ENCODE peak calls at places on chromosomes 13 and 19, in five cellular contexts. S is small intestine; L is stimulated activated CD4-positive, alpha-beta T cell treated with anti-CD3 and anti-CD28 coated beads, Interleukin-15, amount 100 ng/mL, for 1 hour; H is CD4-positive, CD25-positive, alpha-beta regulatory T cell; F is hippocampal formation. P is an unnamed sample.
A peak's percentile ranks its signal among the peaks of the same experiment; 100 is the strongest.

GRCh38 chr19:45154064-45154827 is 6.5 kb downstream of the NKPD1 start:
- DNase-seq in S (peak; percentile 35), L (no peak), H (no peak), F (no peak), P (no peak)

GRCh38 chr13:42780044-42780443 is 1.3 kb upstream of the FAM216B start:
- DNase-seq in S (no peak), L (no peak), H (no peak), F (no peak), P (no peak)

GRCh38 chr19:40465025-40465780 is at the start of gene BLVRB:
- DNase-seq in S (peak; percentile 68), L (no peak), H (no peak), F (peak; percentile 6), P (no peak)

GRCh38 chr19:6740589-6741348 is 1.3 kb downstream of the TRIP10 start:
- DNase-seq in S (peak; percentile 30), L (no peak), H (no peak), F (no peak), P (no peak)

GRCh38 chr13:23799945-23800344 is 89.3 kb downstream of the MIPEP start:
- DNase-seq in S (peak; percentile 18), L (no peak), H (peak; percentile 39), F (no peak), P (no peak)

GRCh38 chr13:110312669-110313031 is 5.6 kb downstream of the COL4A2 start:
- DNase-seq in S (no peak), L (no peak), H (no peak), F (no peak), P (no peak)

GRCh38 chr13:21675095-21676007 is 4.5 kb downstream of the FGF9 start:
- DNase-seq in S (peak; percentile 40), L (no peak), H (peak; percentile 41), F (no peak), P (no peak)

GRCh38 chr13:114080739-114081561 is 51.5 kb downstream of the RASA3 start:
- DNase-seq in S (no peak), L (no peak), H (no peak), F (no peak), P (no peak)

GRCh38 chr13:111399776-111400505 is 79.5 kb downstream of the TEX29 start:
- DNase-seq in S (no peak), L (no peak), H (no peak), F (no peak), P (no peak)

GRCh38 chr13:26760835-26761582 is 423 bp upstream of the GPR12 start:
- DNase-seq in S (no peak), L (no peak), H (no peak), F (no peak), P (no peak)

GRCh38 chr13:66339214-66339613 is 890.9 kb downstream of the PCDH9 start:
- DNase-seq in S (no peak), L (no peak), H (no peak), F (no peak), P (no peak)

GRCh38 chr19:58318297-58318696 is 8.5 kb upstream of the ZSCAN22 start:
- DNase-seq in S (no peak), L (no peak), H (no peak), F (no peak), P (no peak)

GRCh38 chr19:6739884-6740588 is 556 bp downstream of the TRIP10 start:
- DNase-seq in S (peak; percentile 25), L (no peak), H (no peak), F (no peak), P (no peak)

GRCh38 chr13:36192166-36192565 is 22.2 kb downstream of the SOHLH2 start:
- DNase-seq in S (no peak), L (no peak), H (no peak), F (no peak), P (no peak)

GRCh38 chr19:44792286-44792685 is 14.6 kb downstream of the CBLC start:
- DNase-seq in S (no peak), L (no peak), H (no peak), F (no peak), P (peak; percentile 48)

GRCh38 chr13:99614465-99614885 is 113.2 kb downstream of the TM9SF2 start:
- DNase-seq in S (peak; percentile 45), L (no peak), H (peak; percentile 32), F (no peak), P (no peak)

GRCh38 chr19:33310606-33311325 is 8.4 kb upstream of the CEBPA start:
- DNase-seq in S (peak; percentile 75), L (no peak), H (no peak), F (no peak), P (no peak)

GRCh38 chr13:114100446-114101320 is 31.7 kb downstream of the RASA3 start:
- DNase-seq in S (no peak), L (no peak), H (no peak), F (no peak), P (no peak)

GRCh38 chr19:19563348-19563848 is 25.3 kb downstream of the CILP2 start:
- DNase-seq in S (no peak), L (no peak), H (no peak), F (no peak), P (no peak)

GRCh38 chr13:51425410-51426042 is 27.3 kb downstream of the INTS6 start:
- DNase-seq in S (peak; percentile 72), L (no peak), H (no peak), F (no peak), P (no peak)

GRCh38 chr13:47680752-47681151 is 320.3 kb downstream of the SUCLA2 start:
- DNase-seq in S (no peak), L (no peak), H (no peak), F (no peak), P (no peak)

GRCh38 chr13:29487466-29488454 is 107.7 kb downstream of the SLC7A1 start:
- DNase-seq in S (no peak), L (no peak), H (no peak), F (no peak), P (no peak)

GRCh38 chr13:44726777-44727176 is 150.6 kb upstream of the TSC22D1 start:
- DNase-seq in S (peak; percentile 33), L (no peak), H (no peak), F (no peak), P (no peak)

GRCh38 chr19:34962281-34962944 is 1.6 kb downstream of the ZNF792 start:
- DNase-seq in S (peak; percentile 56), L (no peak), H (peak; percentile 38), F (no peak), P (no peak)

GRCh38 chr13:108003626-108004025 is 211.7 kb downstream of the LIG4 start:
- DNase-seq in S (peak; percentile 2), L (no peak), H (no peak), F (no peak), P (no peak)

GRCh38 chr13:82356667-82357066 is 1525.6 kb downstream of the SLITRK1 start:
- DNase-seq in S (no peak), L (no peak), H (no peak), F (peak; percentile 34), P (no peak)

GRCh38 chr19:35644987-35645679 is 3.0 kb upstream of the COX6B1 start:
- DNase-seq in S (peak; percentile 64), L (peak; percentile 38), H (peak; percentile 50), F (peak; percentile 39), P (no peak)

GRCh38 chr13:97982286-97982685 is 28.8 kb downstream of the IPO5 start:
- DNase-seq in S (no peak), L (no peak), H (no peak), F (no peak), P (no peak)

GRCh38 chr13:113728571-113729054 is 30.4 kb upstream of the TMEM255B start:
- DNase-seq in S (no peak), L (no peak), H (no peak), F (no peak), P (no peak)

GRCh38 chr19:53389591-53390377 is 5.2 kb upstream of the ZNF765 start:
- DNase-seq in S (no peak), L (no peak), H (no peak), F (no peak), P (no peak)

GRCh38 chr19:35868172-35868822 is at the start of gene APLP1:
- DNase-seq in S (peak; percentile 49), L (peak; percentile 39), H (no peak), F (peak; percentile 87), P (peak; percentile 49)

GRCh38 chr19:1611353-1611752 is 6.1 kb upstream of the UQCR11 start:
- DNase-seq in S (no peak), L (no peak), H (no peak), F (no peak), P (no peak)

GRCh38 chr19:38233740-38234251 is 9.8 kb upstream of the DPF1 start:
- DNase-seq in S (peak; percentile 74), L (peak; percentile 51), H (peak; percentile 48), F (peak; percentile 46), P (peak; percentile 24)

GRCh38 chr13:110626510-110626909 is 11.2 kb downstream of the NAXD start:
- DNase-seq in S (no peak), L (no peak), H (no peak), F (no peak), P (no peak)

GRCh38 chr13:81990652-81991051 is 1649.7 kb upstream of the SPRY2 start:
- DNase-seq in S (no peak), L (no peak), H (no peak), F (no peak), P (no peak)

P was measured in NCI-H2107.